ENCODE peak calls at places on chromosome 14, in eight cellular contexts. One of them, this sample, is unnamed. For H3K4me1, the result is how much of the 10 kb centered on the place peaks cover.

GRCh38 chr14:90496379-90496778 is 99.5 kb downstream of the CALM1 start:
- DNase-seq in ascending aorta: no peak
- DNase-seq in cardiac muscle cell: no peak
- DNase-seq in stomach: no peak
- DNase-seq in astrocyte: no peak
- DNase-seq in HCT116: no peak
- DNase-seq in CD4-positive, alpha-beta memory T cell: no peak
- DNase-seq in hepatocyte: no peak
- DNase-seq in this sample: no peak

GRCh38 chr14:75835156-75836141 is 146.3 kb downstream of the TGFB3 start:
- DNase-seq in hepatocyte: no peak
- DNase-seq in astrocyte: peak
- DNase-seq in cardiac muscle cell: no peak
- DNase-seq in stomach: no peak
- DNase-seq in HCT116: no peak
- DNase-seq in CD4-positive, alpha-beta memory T cell: no peak
- DNase-seq in ascending aorta: no peak
- DNase-seq in this sample: no peak

GRCh38 chr14:59511916-59512530 is 27.7 kb downstream of the JKAMP start:
- DNase-seq in astrocyte: no peak
- DNase-seq in stomach: no peak
- DNase-seq in hepatocyte: no peak
- DNase-seq in CD4-positive, alpha-beta memory T cell: no peak
- DNase-seq in HCT116: no peak
- DNase-seq in ascending aorta: no peak
- DNase-seq in cardiac muscle cell: peak
- DNase-seq in this sample: no peak

GRCh38 chr14:90273532-90273931 is 17.2 kb downstream of the PSMC1 start:
- DNase-seq in CD4-positive, alpha-beta memory T cell: no peak
- DNase-seq in astrocyte: no peak
- DNase-seq in HCT116: no peak
- DNase-seq in hepatocyte: no peak
- DNase-seq in ascending aorta: no peak
- DNase-seq in stomach: no peak
- DNase-seq in cardiac muscle cell: no peak
- DNase-seq in this sample: no peak

GRCh38 chr14:71566276-71566675 is 366.0 kb upstream of the RGS6 start:
- DNase-seq in astrocyte: no peak
- DNase-seq in cardiac muscle cell: no peak
- DNase-seq in CD4-positive, alpha-beta memory T cell: no peak
- DNase-seq in hepatocyte: no peak
- DNase-seq in ascending aorta: no peak
- DNase-seq in HCT116: no peak
- DNase-seq in stomach: no peak
- DNase-seq in this sample: no peak

GRCh38 chr14:94485944-94486841 is 10.2 kb upstream of the SERPINA9 start:
- DNase-seq in astrocyte: peak
- DNase-seq in CD4-positive, alpha-beta memory T cell: peak
- DNase-seq in hepatocyte: peak
- DNase-seq in HCT116: peak
- DNase-seq in ascending aorta: no peak
- DNase-seq in stomach: peak
- DNase-seq in cardiac muscle cell: peak
- DNase-seq in this sample: peak

GRCh38 chr14:71237556-71237955 is 330.3 kb downstream of the PCNX1 start:
- DNase-seq in HCT116: no peak
- DNase-seq in ascending aorta: no peak
- DNase-seq in stomach: no peak
- DNase-seq in hepatocyte: no peak
- DNase-seq in cardiac muscle cell: no peak
- DNase-seq in CD4-positive, alpha-beta memory T cell: no peak
- DNase-seq in astrocyte: no peak
- DNase-seq in this sample: no peak

GRCh38 chr14:58128416-58128815 is 23.6 kb downstream of the ARMH4 start:
- DNase-seq in hepatocyte: no peak
- DNase-seq in CD4-positive, alpha-beta memory T cell: no peak
- DNase-seq in HCT116: no peak
- DNase-seq in cardiac muscle cell: no peak
- DNase-seq in ascending aorta: no peak
- DNase-seq in stomach: no peak
- DNase-seq in astrocyte: no peak
- DNase-seq in this sample: no peak

GRCh38 chr14:81990312-81990761 is 456.7 kb upstream of the SEL1L start:
- DNase-seq in CD4-positive, alpha-beta memory T cell: peak
- DNase-seq in cardiac muscle cell: peak
- DNase-seq in astrocyte: peak
- DNase-seq in hepatocyte: peak
- DNase-seq in ascending aorta: peak
- DNase-seq in stomach: peak
- DNase-seq in HCT116: peak
- DNase-seq in this sample: no peak

GRCh38 chr14:76376001-76376404 is at the start of gene ESRRB:
- DNase-seq in CD4-positive, alpha-beta memory T cell: no peak
- DNase-seq in stomach: no peak
- DNase-seq in cardiac muscle cell: peak
- DNase-seq in ascending aorta: no peak
- DNase-seq in HCT116: peak
- DNase-seq in hepatocyte: peak
- DNase-seq in astrocyte: no peak
- DNase-seq in this sample: no peak

GRCh38 chr14:73058923-73059311 is 583 bp downstream of the RBM25 start:
- DNase-seq in astrocyte: peak
- DNase-seq in hepatocyte: peak
- DNase-seq in ascending aorta: peak
- DNase-seq in HCT116: no peak
- DNase-seq in CD4-positive, alpha-beta memory T cell: no peak
- DNase-seq in stomach: no peak
- DNase-seq in cardiac muscle cell: peak
- DNase-seq in this sample: no peak

GRCh38 chr14:52948836-52949235 is 2.0 kb downstream of the FERMT2 start:
- DNase-seq in HCT116: no peak
- DNase-seq in cardiac muscle cell: no peak
- DNase-seq in CD4-positive, alpha-beta memory T cell: no peak
- DNase-seq in astrocyte: no peak
- DNase-seq in stomach: no peak
- DNase-seq in ascending aorta: no peak
- DNase-seq in hepatocyte: no peak
- DNase-seq in this sample: no peak

GRCh38 chr14:52949249-52949648 is 1.6 kb downstream of the FERMT2 start:
- DNase-seq in CD4-positive, alpha-beta memory T cell: no peak
- DNase-seq in stomach: no peak
- DNase-seq in astrocyte: no peak
- DNase-seq in HCT116: no peak
- DNase-seq in ascending aorta: no peak
- DNase-seq in cardiac muscle cell: no peak
- DNase-seq in hepatocyte: no peak
- DNase-seq in this sample: no peak

GRCh38 chr14:52950410-52950897 is 396 bp downstream of the FERMT2 start:
- DNase-seq in hepatocyte: peak
- DNase-seq in astrocyte: peak
- DNase-seq in HCT116: no peak
- DNase-seq in ascending aorta: peak
- DNase-seq in stomach: peak
- DNase-seq in CD4-positive, alpha-beta memory T cell: no peak
- DNase-seq in cardiac muscle cell: peak
- DNase-seq in this sample: peak

GRCh38 chr14:52950898-52951729 is at the start of gene FERMT2:
- DNase-seq in cardiac muscle cell: peak
- DNase-seq in stomach: peak
- DNase-seq in CD4-positive, alpha-beta memory T cell: no peak
- DNase-seq in HCT116: peak
- DNase-seq in ascending aorta: peak
- DNase-seq in hepatocyte: peak
- DNase-seq in astrocyte: peak
- DNase-seq in this sample: peak

DNA sequence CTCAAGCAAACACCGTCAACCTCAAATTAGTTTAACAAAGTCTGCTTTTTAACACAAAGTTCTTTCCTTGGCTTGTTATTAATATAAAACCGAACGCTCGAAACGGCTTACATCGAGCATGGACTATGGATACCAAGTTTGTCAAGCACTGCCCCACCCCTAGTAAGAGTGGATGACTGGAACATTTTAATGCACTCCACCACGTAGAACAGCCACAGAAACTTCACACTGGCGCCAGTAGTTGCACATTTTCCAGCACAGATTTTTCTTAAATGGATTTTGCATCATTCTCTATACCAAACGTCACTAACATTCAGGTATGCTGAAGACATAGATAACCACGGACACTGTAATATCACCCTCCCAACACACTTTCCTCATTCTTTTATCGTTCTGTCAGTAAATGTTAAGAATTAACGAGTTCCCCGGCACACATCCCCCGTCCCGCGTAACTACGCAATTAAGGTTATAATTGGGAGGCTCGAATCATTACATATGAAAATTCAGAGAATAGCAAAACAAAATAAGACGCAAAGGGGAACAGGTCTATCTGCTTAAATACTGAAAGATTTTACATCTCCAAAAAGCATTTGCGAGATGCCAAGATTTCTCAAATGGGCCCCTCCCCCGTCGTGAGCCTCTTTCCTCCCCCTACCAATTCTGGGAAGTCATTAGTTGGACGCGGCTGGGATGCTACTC is 990 bp downstream of the FERMT2 start:
- DNase-seq in astrocyte: peak
- DNase-seq in ascending aorta: no peak
- DNase-seq in stomach: no peak
- DNase-seq in CD4-positive, alpha-beta memory T cell: no peak
- DNase-seq in cardiac muscle cell: peak
- DNase-seq in HCT116: no peak
- DNase-seq in hepatocyte: peak
- DNase-seq in this sample: no peak
- H3K4me1 ChIP-seq in astrocyte: under half
- H3K4me1 ChIP-seq in ascending aorta: under half
- H3K4me1 ChIP-seq in stomach: under half
- H3K4me1 ChIP-seq in CD4-positive, alpha-beta memory T cell: under half
- H3K4me1 ChIP-seq in cardiac muscle cell: under half
- H3K4me1 ChIP-seq in HCT116: under half
- H3K4me1 ChIP-seq in hepatocyte: under half
- H3K4me1 ChIP-seq in this sample: under half

GRCh38 chr14:102781063-102781462 is 3.8 kb downstream of the TRAF3 start:
- DNase-seq in HCT116: no peak
- DNase-seq in astrocyte: no peak
- DNase-seq in CD4-positive, alpha-beta memory T cell: no peak
- DNase-seq in ascending aorta: no peak
- DNase-seq in hepatocyte: no peak
- DNase-seq in cardiac muscle cell: no peak
- DNase-seq in stomach: no peak
- DNase-seq in this sample: no peak
- H3K4me1 ChIP-seq in HCT116: under half
- H3K4me1 ChIP-seq in astrocyte: under half
- H3K4me1 ChIP-seq in CD4-positive, alpha-beta memory T cell: half or more
- H3K4me1 ChIP-seq in ascending aorta: under half
- H3K4me1 ChIP-seq in hepatocyte: under half
- H3K4me1 ChIP-seq in cardiac muscle cell: under half
- H3K4me1 ChIP-seq in stomach: under half
- H3K4me1 ChIP-seq in this sample: under half

GRCh38 chr14:22872833-22873520 is 1.4 kb downstream of the LRP10 start:
- DNase-seq in astrocyte: peak
- DNase-seq in CD4-positive, alpha-beta memory T cell: no peak
- DNase-seq in stomach: no peak
- DNase-seq in cardiac muscle cell: no peak
- DNase-seq in ascending aorta: no peak
- DNase-seq in hepatocyte: no peak
- DNase-seq in HCT116: no peak
- DNase-seq in this sample: no peak
- H3K4me1 ChIP-seq in astrocyte: under half
- H3K4me1 ChIP-seq in CD4-positive, alpha-beta memory T cell: under half
- H3K4me1 ChIP-seq in stomach: under half
- H3K4me1 ChIP-seq in cardiac muscle cell: under half
- H3K4me1 ChIP-seq in ascending aorta: under half
- H3K4me1 ChIP-seq in hepatocyte: under half
- H3K4me1 ChIP-seq in HCT116: under half
- H3K4me1 ChIP-seq in this sample: under half

GRCh38 chr14:64235652-64236640 is 58.2 kb downstream of the ESR2 start:
- DNase-seq in ascending aorta: no peak
- DNase-seq in HCT116: no peak
- DNase-seq in hepatocyte: no peak
- DNase-seq in CD4-positive, alpha-beta memory T cell: no peak
- DNase-seq in cardiac muscle cell: no peak
- DNase-seq in astrocyte: peak
- DNase-seq in stomach: no peak
- DNase-seq in this sample: no peak
- H3K4me1 ChIP-seq in ascending aorta: under half
- H3K4me1 ChIP-seq in HCT116: under half
- H3K4me1 ChIP-seq in hepatocyte: under half
- H3K4me1 ChIP-seq in CD4-positive, alpha-beta memory T cell: under half
- H3K4me1 ChIP-seq in cardiac muscle cell: under half
- H3K4me1 ChIP-seq in astrocyte: under half
- H3K4me1 ChIP-seq in stomach: under half
- H3K4me1 ChIP-seq in this sample: under half

GRCh38 chr14:101836131-101836530 is 74.6 kb downstream of the PPP2R5C start:
- DNase-seq in CD4-positive, alpha-beta memory T cell: no peak
- DNase-seq in stomach: no peak
- DNase-seq in HCT116: no peak
- DNase-seq in ascending aorta: no peak
- DNase-seq in cardiac muscle cell: peak
- DNase-seq in astrocyte: no peak
- DNase-seq in hepatocyte: no peak
- DNase-seq in this sample: no peak
- H3K4me1 ChIP-seq in CD4-positive, alpha-beta memory T cell: half or more
- H3K4me1 ChIP-seq in stomach: half or more
- H3K4me1 ChIP-seq in HCT116: under half
- H3K4me1 ChIP-seq in ascending aorta: under half
- H3K4me1 ChIP-seq in cardiac muscle cell: under half
- H3K4me1 ChIP-seq in astrocyte: under half
- H3K4me1 ChIP-seq in hepatocyte: under half
- H3K4me1 ChIP-seq in this sample: under half

GRCh38 chr14:100056964-100057817 is 8.0 kb upstream of the EVL start:
- DNase-seq in HCT116: no peak
- DNase-seq in hepatocyte: no peak
- DNase-seq in CD4-positive, alpha-beta memory T cell: peak
- DNase-seq in cardiac muscle cell: peak
- DNase-seq in astrocyte: no peak
- DNase-seq in stomach: no peak
- DNase-seq in ascending aorta: no peak
- DNase-seq in this sample: no peak
- H3K4me1 ChIP-seq in HCT116: under half
- H3K4me1 ChIP-seq in hepatocyte: under half
- H3K4me1 ChIP-seq in CD4-positive, alpha-beta memory T cell: half or more
- H3K4me1 ChIP-seq in cardiac muscle cell: under half
- H3K4me1 ChIP-seq in astrocyte: under half
- H3K4me1 ChIP-seq in stomach: under half
- H3K4me1 ChIP-seq in ascending aorta: under half
- H3K4me1 ChIP-seq in this sample: under half

DNA sequence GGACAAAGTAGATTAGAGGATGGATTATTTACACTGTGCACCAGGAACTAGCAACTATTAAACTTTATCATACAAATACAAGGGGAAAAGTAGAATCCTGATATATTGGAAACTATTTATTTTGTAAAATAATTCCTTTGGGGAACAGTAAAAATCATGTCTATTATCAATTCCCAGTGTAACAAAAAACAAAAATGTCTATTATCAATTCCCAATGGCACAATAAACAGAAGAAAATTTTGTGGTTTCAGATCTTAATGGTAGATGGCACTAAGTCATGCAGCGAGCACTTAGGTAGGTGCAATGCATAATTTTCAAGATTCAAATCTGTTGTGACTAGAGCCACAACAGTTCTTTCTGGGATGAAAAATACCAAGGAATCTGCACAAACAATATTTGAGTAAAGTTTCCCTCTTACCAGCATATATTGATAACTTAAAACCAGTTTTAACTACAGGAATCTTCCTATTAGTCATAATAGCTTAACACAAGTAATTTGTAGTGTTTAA is 13.7 kb downstream of the CFL2 start:
- DNase-seq in CD4-positive, alpha-beta memory T cell: no peak
- DNase-seq in ascending aorta: no peak
- DNase-seq in cardiac muscle cell: no peak
- DNase-seq in stomach: no peak
- DNase-seq in hepatocyte: no peak
- DNase-seq in HCT116: no peak
- DNase-seq in astrocyte: no peak
- DNase-seq in this sample: no peak
- H3K4me1 ChIP-seq in CD4-positive, alpha-beta memory T cell: under half
- H3K4me1 ChIP-seq in ascending aorta: under half
- H3K4me1 ChIP-seq in cardiac muscle cell: under half
- H3K4me1 ChIP-seq in stomach: under half
- H3K4me1 ChIP-seq in hepatocyte: under half
- H3K4me1 ChIP-seq in HCT116: under half
- H3K4me1 ChIP-seq in astrocyte: under half
- H3K4me1 ChIP-seq in this sample: under half